ENCODE peak calls at places on chromosomes 4 and X, in nine cellular contexts. One of them, this sample, is unnamed.

GRCh38 chrX:93673056-93673868 is at the start of gene NAP1L3:
- DNase-seq in PC-3: peak; percentile 44
- DNase-seq in pancreas: peak; percentile 53
- DNase-seq in right lobe of liver: peak; percentile 57
- DNase-seq in tibial artery: peak; percentile 78
- DNase-seq in HAP-1: peak; percentile 85
- DNase-seq in K562: no peak
- DNase-seq in OCI-LY7: no peak
- DNase-seq in neural progenitor cell: peak; percentile 95
- DNase-seq in this sample: peak; percentile 51

GRCh38 chr4:105560488-105560887 is 8.1 kb downstream of the ARHGEF38 start:
- DNase-seq in PC-3: no peak
- DNase-seq in pancreas: no peak
- DNase-seq in right lobe of liver: no peak
- DNase-seq in tibial artery: no peak
- DNase-seq in HAP-1: peak; percentile 16
- DNase-seq in K562: no peak
- DNase-seq in OCI-LY7: no peak
- DNase-seq in neural progenitor cell: no peak
- DNase-seq in this sample: no peak

GRCh38 chr4:72348701-72349100 is 220.3 kb downstream of the ADAMTS3 start:
- DNase-seq in PC-3: no peak
- DNase-seq in pancreas: no peak
- DNase-seq in right lobe of liver: no peak
- DNase-seq in tibial artery: no peak
- DNase-seq in HAP-1: no peak
- DNase-seq in K562: no peak
- DNase-seq in OCI-LY7: no peak
- DNase-seq in neural progenitor cell: no peak
- DNase-seq in this sample: no peak

GRCh38 chr4:25592670-25593069 is 63.0 kb upstream of the SLC34A2 start:
- DNase-seq in PC-3: no peak
- DNase-seq in pancreas: no peak
- DNase-seq in right lobe of liver: no peak
- DNase-seq in tibial artery: no peak
- DNase-seq in HAP-1: no peak
- DNase-seq in K562: no peak
- DNase-seq in OCI-LY7: no peak
- DNase-seq in neural progenitor cell: no peak
- DNase-seq in this sample: no peak

GRCh38 chr4:40307627-40308497 is 27.3 kb upstream of the CHRNA9 start:
- DNase-seq in PC-3: no peak
- DNase-seq in pancreas: no peak
- DNase-seq in right lobe of liver: no peak
- DNase-seq in tibial artery: no peak
- DNase-seq in HAP-1: no peak
- DNase-seq in K562: peak; percentile 83
- DNase-seq in OCI-LY7: peak; percentile 87
- DNase-seq in neural progenitor cell: no peak
- DNase-seq in this sample: no peak

GRCh38 chrX:39301041-39301440 is 499.8 kb downstream of the MID1IP1 start:
- DNase-seq in PC-3: no peak
- DNase-seq in pancreas: no peak
- DNase-seq in right lobe of liver: no peak
- DNase-seq in tibial artery: no peak
- DNase-seq in HAP-1: no peak
- DNase-seq in K562: no peak
- DNase-seq in OCI-LY7: no peak
- DNase-seq in neural progenitor cell: no peak
- DNase-seq in this sample: no peak

GRCh38 chrX:108091878-108092291 is 307 bp downstream of the ATG4A start:
- DNase-seq in PC-3: peak; percentile 21
- DNase-seq in pancreas: no peak
- DNase-seq in right lobe of liver: no peak
- DNase-seq in tibial artery: no peak
- DNase-seq in HAP-1: no peak
- DNase-seq in K562: no peak
- DNase-seq in OCI-LY7: no peak
- DNase-seq in neural progenitor cell: no peak
- DNase-seq in this sample: no peak

GRCh38 chrX:54748626-54749025 is 49.4 kb downstream of the ITIH6 start:
- DNase-seq in PC-3: no peak
- DNase-seq in pancreas: no peak
- DNase-seq in right lobe of liver: no peak
- DNase-seq in tibial artery: no peak
- DNase-seq in HAP-1: no peak
- DNase-seq in K562: no peak
- DNase-seq in OCI-LY7: no peak
- DNase-seq in neural progenitor cell: no peak
- DNase-seq in this sample: no peak

GRCh38 chr4:15906024-15906443 is 32.5 kb downstream of the FGFBP1 start:
- DNase-seq in PC-3: peak; percentile 96
- DNase-seq in pancreas: peak; percentile 54
- DNase-seq in right lobe of liver: peak; percentile 76
- DNase-seq in tibial artery: no peak
- DNase-seq in HAP-1: no peak
- DNase-seq in K562: peak; percentile 36
- DNase-seq in OCI-LY7: no peak
- DNase-seq in neural progenitor cell: peak; percentile 39
- DNase-seq in this sample: peak; percentile 89

GRCh38 chr4:48043504-48043903 is 26.9 kb downstream of the NIPAL1 start:
- DNase-seq in PC-3: no peak
- DNase-seq in pancreas: no peak
- DNase-seq in right lobe of liver: no peak
- DNase-seq in tibial artery: no peak
- DNase-seq in HAP-1: no peak
- DNase-seq in K562: no peak
- DNase-seq in OCI-LY7: no peak
- DNase-seq in neural progenitor cell: no peak
- DNase-seq in this sample: no peak

GRCh38 chrX:85375333-85375738 is 4.1 kb downstream of the POF1B start:
- DNase-seq in PC-3: no peak
- DNase-seq in pancreas: no peak
- DNase-seq in right lobe of liver: no peak
- DNase-seq in tibial artery: no peak
- DNase-seq in HAP-1: peak; percentile 92
- DNase-seq in K562: no peak
- DNase-seq in OCI-LY7: no peak
- DNase-seq in neural progenitor cell: no peak
- DNase-seq in this sample: no peak

GRCh38 chr4:152045781-152046571 is 285.2 kb upstream of the GATB start:
- DNase-seq in PC-3: no peak
- DNase-seq in pancreas: peak; percentile 63
- DNase-seq in right lobe of liver: no peak
- DNase-seq in tibial artery: no peak
- DNase-seq in HAP-1: peak; percentile 14
- DNase-seq in K562: peak; percentile 30
- DNase-seq in OCI-LY7: no peak
- DNase-seq in neural progenitor cell: peak; percentile 94
- DNase-seq in this sample: peak; percentile 75

GRCh38 chr4:27009539-27009938 is 148.9 kb downstream of the STIM2 start:
- DNase-seq in PC-3: peak; percentile 9
- DNase-seq in pancreas: no peak
- DNase-seq in right lobe of liver: no peak
- DNase-seq in tibial artery: no peak
- DNase-seq in HAP-1: no peak
- DNase-seq in K562: no peak
- DNase-seq in OCI-LY7: peak; percentile 33
- DNase-seq in neural progenitor cell: no peak
- DNase-seq in this sample: no peak

GRCh38 chr4:169142390-169142789 is 128.4 kb downstream of the SH3RF1 start:
- DNase-seq in PC-3: no peak
- DNase-seq in pancreas: no peak
- DNase-seq in right lobe of liver: no peak
- DNase-seq in tibial artery: no peak
- DNase-seq in HAP-1: no peak
- DNase-seq in K562: no peak
- DNase-seq in OCI-LY7: no peak
- DNase-seq in neural progenitor cell: no peak
- DNase-seq in this sample: no peak

GRCh38 chr4:120132935-120133334 is 66.3 kb upstream of the MAD2L1 start:
- DNase-seq in PC-3: peak; percentile 15
- DNase-seq in pancreas: no peak
- DNase-seq in right lobe of liver: no peak
- DNase-seq in tibial artery: no peak
- DNase-seq in HAP-1: no peak
- DNase-seq in K562: no peak
- DNase-seq in OCI-LY7: peak; percentile 35
- DNase-seq in neural progenitor cell: no peak
- DNase-seq in this sample: no peak

GRCh38 chrX:13223868-13224555 is 95.8 kb downstream of the ATXN3L start:
- DNase-seq in PC-3: peak; percentile 94
- DNase-seq in pancreas: peak; percentile 12
- DNase-seq in right lobe of liver: no peak
- DNase-seq in tibial artery: no peak
- DNase-seq in HAP-1: peak; percentile 86
- DNase-seq in K562: no peak
- DNase-seq in OCI-LY7: no peak
- DNase-seq in neural progenitor cell: no peak
- DNase-seq in this sample: no peak

DNA sequence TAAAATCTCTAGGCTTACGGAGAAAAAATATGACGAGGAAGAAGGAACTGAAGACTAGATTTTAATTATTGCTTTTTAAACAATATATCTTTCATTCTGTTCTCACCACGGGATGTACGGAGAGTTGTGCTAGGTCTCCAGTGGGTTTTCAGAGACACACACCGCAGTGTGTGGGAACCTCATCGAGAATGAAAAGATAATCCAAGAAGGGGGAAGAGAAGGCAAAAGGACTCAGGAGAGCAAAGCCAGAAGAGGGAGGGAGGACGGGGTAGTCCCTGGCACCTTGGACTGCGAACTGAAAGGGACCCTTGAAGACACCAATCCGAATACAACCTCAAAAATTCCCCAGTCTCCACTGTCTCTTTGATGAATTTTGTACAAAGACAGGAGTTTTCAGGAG is 907 bp upstream of the LEF1 start:
- DNase-seq in PC-3: no peak
- DNase-seq in pancreas: no peak
- DNase-seq in right lobe of liver: no peak
- DNase-seq in tibial artery: no peak
- DNase-seq in HAP-1: no peak
- DNase-seq in K562: no peak
- DNase-seq in OCI-LY7: no peak
- DNase-seq in neural progenitor cell: no peak
- DNase-seq in this sample: no peak
- H3K4me1 ChIP-seq in PC-3: no peaks in the 10 kb centered on the region
- H3K4me1 ChIP-seq in pancreas: peaks cover 5% of the 10 kb centered on the region
- H3K4me1 ChIP-seq in right lobe of liver: peaks cover 13% of the 10 kb centered on the region
- H3K4me1 ChIP-seq in tibial artery: peaks cover 53% of the 10 kb centered on the region
- H3K4me1 ChIP-seq in HAP-1: peaks cover 9% of the 10 kb centered on the region
- H3K4me1 ChIP-seq in K562: peaks cover 11% of the 10 kb centered on the region
- H3K4me1 ChIP-seq in OCI-LY7: peaks cover 49% of the 10 kb centered on the region
- H3K4me1 ChIP-seq in neural progenitor cell: peaks cover 32% of the 10 kb centered on the region
- H3K4me1 ChIP-seq in this sample: no peaks in the 10 kb centered on the region

DNA sequence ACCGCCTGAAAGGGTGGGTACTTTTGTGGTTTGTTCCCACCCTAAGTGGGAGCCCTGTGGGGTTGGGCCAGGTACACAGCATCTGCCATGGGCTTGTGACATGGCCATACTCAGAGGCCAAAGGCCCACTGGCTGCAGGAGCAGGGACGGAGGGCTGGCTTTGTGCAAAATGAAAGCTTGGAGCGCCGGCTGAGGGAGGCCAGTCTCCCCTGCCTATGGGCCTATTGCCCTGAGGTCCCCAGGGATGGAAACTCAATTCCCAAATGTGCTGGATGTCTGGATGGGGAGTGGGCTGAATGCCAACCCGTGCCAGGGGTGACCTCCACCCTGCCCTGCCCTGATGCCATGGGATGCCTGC is 10.8 kb downstream of the ADRA2C start:
- DNase-seq in PC-3: no peak
- DNase-seq in pancreas: no peak
- DNase-seq in right lobe of liver: no peak
- DNase-seq in tibial artery: no peak
- DNase-seq in HAP-1: no peak
- DNase-seq in K562: no peak
- DNase-seq in OCI-LY7: no peak
- DNase-seq in neural progenitor cell: no peak
- DNase-seq in this sample: no peak
- H3K4me1 ChIP-seq in PC-3: no peaks in the 10 kb centered on the region
- H3K4me1 ChIP-seq in pancreas: no peaks in the 10 kb centered on the region
- H3K4me1 ChIP-seq in right lobe of liver: no peaks in the 10 kb centered on the region
- H3K4me1 ChIP-seq in tibial artery: peaks cover 13% of the 10 kb centered on the region
- H3K4me1 ChIP-seq in HAP-1: no peaks in the 10 kb centered on the region
- H3K4me1 ChIP-seq in K562: peaks cover 4% of the 10 kb centered on the region
- H3K4me1 ChIP-seq in OCI-LY7: no peaks in the 10 kb centered on the region
- H3K4me1 ChIP-seq in neural progenitor cell: no peaks in the 10 kb centered on the region
- H3K4me1 ChIP-seq in this sample: no peaks in the 10 kb centered on the region

GRCh38 chr4:159191989-159192388 is 89.1 kb downstream of the RAPGEF2 start:
- DNase-seq in PC-3: peak; percentile 81
- DNase-seq in pancreas: no peak
- DNase-seq in right lobe of liver: no peak
- DNase-seq in tibial artery: no peak
- DNase-seq in HAP-1: peak; percentile 40
- DNase-seq in K562: peak; percentile 73
- DNase-seq in OCI-LY7: peak; percentile 25
- DNase-seq in neural progenitor cell: peak; percentile 70
- DNase-seq in this sample: no peak
- H3K4me1 ChIP-seq in PC-3: peaks cover 4% of the 10 kb centered on the region
- H3K4me1 ChIP-seq in pancreas: no peaks in the 10 kb centered on the region
- H3K4me1 ChIP-seq in right lobe of liver: no peaks in the 10 kb centered on the region
- H3K4me1 ChIP-seq in tibial artery: peaks cover 36% of the 10 kb centered on the region
- H3K4me1 ChIP-seq in HAP-1: peaks cover under 1% of the 10 kb centered on the region
- H3K4me1 ChIP-seq in K562: peaks cover 29% of the 10 kb centered on the region
- H3K4me1 ChIP-seq in OCI-LY7: no peaks in the 10 kb centered on the region
- H3K4me1 ChIP-seq in neural progenitor cell: no peaks in the 10 kb centered on the region
- H3K4me1 ChIP-seq in this sample: peaks cover 7% of the 10 kb centered on the region

DNA sequence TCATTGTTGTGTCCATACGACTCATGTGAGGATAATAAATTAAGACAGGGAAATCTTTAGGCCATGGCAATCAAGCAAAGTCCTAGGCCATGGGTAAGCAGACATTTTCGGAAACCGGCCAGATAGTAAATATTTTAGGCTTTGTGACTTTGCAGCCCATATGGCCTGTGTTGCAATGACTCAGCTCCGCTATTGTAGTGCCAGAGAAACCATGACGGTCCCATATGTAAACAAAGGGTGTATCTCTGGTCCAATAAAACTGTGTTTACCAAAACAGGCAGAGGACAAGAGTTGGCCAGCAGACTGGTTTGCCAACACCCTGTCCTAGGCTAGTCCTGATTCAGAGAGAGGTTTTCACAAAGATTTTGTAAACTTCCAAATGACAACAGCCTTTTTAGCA is 5.0 kb downstream of the FAM114A1 start:
- DNase-seq in PC-3: peak; percentile 94
- DNase-seq in pancreas: peak; percentile 57
- DNase-seq in right lobe of liver: peak; percentile 74
- DNase-seq in tibial artery: no peak
- DNase-seq in HAP-1: no peak
- DNase-seq in K562: peak; percentile 42
- DNase-seq in OCI-LY7: no peak
- DNase-seq in neural progenitor cell: no peak
- DNase-seq in this sample: no peak
- H3K4me1 ChIP-seq in PC-3: peaks cover 42% of the 10 kb centered on the region
- H3K4me1 ChIP-seq in pancreas: peaks cover 25% of the 10 kb centered on the region
- H3K4me1 ChIP-seq in right lobe of liver: peaks cover 39% of the 10 kb centered on the region
- H3K4me1 ChIP-seq in tibial artery: peaks cover 52% of the 10 kb centered on the region
- H3K4me1 ChIP-seq in HAP-1: no peaks in the 10 kb centered on the region
- H3K4me1 ChIP-seq in K562: peaks cover 24% of the 10 kb centered on the region
- H3K4me1 ChIP-seq in OCI-LY7: peaks cover 5% of the 10 kb centered on the region
- H3K4me1 ChIP-seq in neural progenitor cell: peaks cover 2% of the 10 kb centered on the region
- H3K4me1 ChIP-seq in this sample: no peaks in the 10 kb centered on the region